ENCODE peak calls at places on chromosomes 5 and 9, in seven cellular contexts. L, S, Y, Q, X, B and G are unnamed samples. For H3K9me3 and H3K4me1, the result is how much of the 10 kb centered on the place peaks cover.

GRCh38 chr5:62603934-62604333 is 25.3 kb downstream of the LRRC70 start:
- DNase-seq in L (peak), S (no peak), Y (no peak), Q (no peak), X (no peak), B (no peak), G (no peak)

GRCh38 chr9:86721843-86722705 is 225.2 kb downstream of the GAS1 start:
- DNase-seq in L (peak), S (no peak), Y (no peak), Q (no peak), X (no peak), B (peak), G (no peak)

GRCh38 chr9:125649315-125649714 is 57.7 kb downstream of the MAPKAP1 start:
- DNase-seq in L (peak), S (no peak), Y (no peak), Q (no peak), X (no peak), B (no peak), G (no peak)

GRCh38 chr5:124677376-124677998 is 69.0 kb downstream of the ZNF608 start:
- DNase-seq in L (peak), S (no peak), Y (no peak), Q (no peak), X (no peak), B (no peak), G (no peak)

GRCh38 chr5:1958211-1959010 is 75.7 kb upstream of the IRX4 start:
- DNase-seq in L (no peak), S (no peak), Y (no peak), Q (no peak), X (no peak), B (no peak), G (no peak)

GRCh38 chr5:127608077-127608660 is 40.7 kb upstream of the CTXN3 start:
- DNase-seq in L (no peak), S (no peak), Y (no peak), Q (no peak), X (no peak), B (no peak), G (no peak)

GRCh38 chr5:520196-520849 is 3.9 kb downstream of the SLC9A3 start:
- DNase-seq in L (no peak), S (no peak), Y (no peak), Q (no peak), X (no peak), B (no peak), G (no peak)

GRCh38 chr5:172102251-172102870 is 85.7 kb downstream of the STK10 start:
- DNase-seq in L (no peak), S (no peak), Y (no peak), Q (no peak), X (no peak), B (no peak), G (no peak)

GRCh38 chr5:168291281-168291960 is at the start of gene WWC1:
- DNase-seq in L (peak), S (peak), Y (no peak), Q (no peak), X (no peak), B (no peak), G (peak)

GRCh38 chr5:113123563-113123962 is 147.0 kb downstream of the DCP2 start:
- DNase-seq in L (no peak), S (no peak), Y (no peak), Q (no peak), X (peak), B (no peak), G (no peak)

GRCh38 chr5:81425569-81425968 is 31.6 kb upstream of the ACOT12 start:
- DNase-seq in L (peak), S (peak), Y (no peak), Q (peak), X (peak), B (no peak), G (peak)

GRCh38 chr9:129125478-129125877 is 14.3 kb downstream of the PTPA start:
- DNase-seq in L (peak), S (no peak), Y (no peak), Q (no peak), X (no peak), B (no peak), G (no peak)

GRCh38 chr9:6441269-6441668 is 28.3 kb downstream of the UHRF2 start:
- DNase-seq in L (peak), S (no peak), Y (no peak), Q (no peak), X (no peak), B (no peak), G (no peak)

GRCh38 chr5:149636861-149637246 is 55.6 kb downstream of the ARHGEF37 start:
- DNase-seq in L (peak), S (peak), Y (peak), Q (peak), X (peak), B (peak), G (peak)

GRCh38 chr9:108235599-108235998 is 620.2 kb downstream of the ACTL7B start:
- DNase-seq in L (no peak), S (no peak), Y (no peak), Q (no peak), X (no peak), B (no peak), G (no peak)

GRCh38 chr9:136329211-136329627 is 1.9 kb downstream of the GPSM1 start:
- DNase-seq in L (no peak), S (no peak), Y (no peak), Q (no peak), X (no peak), B (peak), G (no peak)

GRCh38 chr5:159909126-159909525 is 7.2 kb upstream of the ADRA1B start:
- DNase-seq in L (no peak), S (no peak), Y (no peak), Q (no peak), X (no peak), B (no peak), G (no peak)

GRCh38 chr5:142888469-142889085 is 118.4 kb downstream of the ARHGAP26 start:
- DNase-seq in L (peak), S (peak), Y (peak), Q (peak), X (peak), B (no peak), G (peak)

GRCh38 chr9:90458485-90458884 is 184.1 kb downstream of the DIRAS2 start:
- DNase-seq in L (no peak), S (no peak), Y (no peak), Q (no peak), X (no peak), B (no peak), G (no peak)

GRCh38 chr5:65213921-65214525 is 267.7 kb downstream of the ADAMTS6 start:
- DNase-seq in L (peak), S (peak), Y (no peak), Q (no peak), X (peak), B (no peak), G (peak)

GRCh38 chr5:171419663-171420428 is 399 bp downstream of the FGF18 start:
- DNase-seq in L (peak), S (peak), Y (peak), Q (peak), X (no peak), B (peak), G (peak)

GRCh38 chr9:19975499-19975898 is 186.7 kb upstream of the SLC24A2 start:
- DNase-seq in L (no peak), S (no peak), Y (no peak), Q (no peak), X (no peak), B (no peak), G (no peak)

GRCh38 chr5:1526681-1527131 is 2.9 kb upstream of the LPCAT1 start:
- DNase-seq in L (no peak), S (no peak), Y (peak), Q (no peak), X (peak), B (peak), G (no peak)

GRCh38 chr5:142072488-142072887 is 36.1 kb upstream of the NDFIP1 start:
- DNase-seq in L (no peak), S (no peak), Y (no peak), Q (no peak), X (no peak), B (no peak), G (no peak)

GRCh38 chr5:111914957-111915356 is 158.0 kb upstream of the NREP start:
- DNase-seq in L (no peak), S (no peak), Y (no peak), Q (no peak), X (no peak), B (no peak), G (no peak)

GRCh38 chr9:76876098-76876497 is 29.8 kb downstream of the PRUNE2 start:
- DNase-seq in L (peak), S (no peak), Y (no peak), Q (no peak), X (no peak), B (no peak), G (no peak)

GRCh38 chr5:151020304-151021031 is at the start of gene GPX3:
- DNase-seq in L (peak), S (peak), Y (no peak), Q (peak), X (no peak), B (peak), G (peak)

DNA sequence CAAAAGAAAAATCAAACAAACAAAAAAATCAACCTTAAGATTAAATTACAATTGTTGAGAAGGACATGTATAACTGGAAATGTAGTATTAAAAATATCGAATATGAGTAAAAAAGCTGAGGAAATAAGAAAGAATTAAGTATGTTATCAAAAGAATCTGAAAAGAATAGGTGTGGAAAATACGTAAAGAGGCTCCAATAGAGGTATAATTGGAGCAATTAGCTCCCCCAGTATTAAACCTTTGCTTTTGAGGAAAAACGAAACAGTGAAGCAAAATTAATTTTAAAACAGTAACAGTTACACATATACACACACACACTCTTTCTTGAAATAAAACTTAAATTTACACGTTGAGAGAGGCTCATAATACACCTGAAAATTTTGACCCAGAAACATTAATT is 578.7 kb upstream of the ADAMTS16 start:
- DNase-seq in L (no peak), S (no peak), Y (no peak), Q (no peak), X (no peak), B (no peak), G (no peak)
- H3K9me3 ChIP-seq in L (under half), S (under half), Y (under half), Q (under half), X (under half), B (under half), G (under half)

GRCh38 chr5:88829773-88830172 is 53.2 kb downstream of the MEF2C start:
- DNase-seq in L (no peak), S (no peak), Y (no peak), Q (no peak), X (peak), B (no peak), G (no peak)
- H3K4me3 ChIP-seq in L (no peak), S (no peak), Y (no peak), Q (no peak), X (peak), B (no peak), G (no peak)

GRCh38 chr9:37284631-37285030 is 137.9 kb upstream of the GRHPR start:
- DNase-seq in L (peak), S (no peak), Y (no peak), Q (no peak), X (peak), B (no peak), G (no peak)

GRCh38 chr9:37290366-37290765 is 132.1 kb upstream of the GRHPR start:
- DNase-seq in L (no peak), S (no peak), Y (no peak), Q (no peak), X (peak), B (no peak), G (no peak)

GRCh38 chr9:37286530-37287175 is 135.8 kb upstream of the GRHPR start:
- DNase-seq in L (no peak), S (no peak), Y (no peak), Q (no peak), X (peak), B (no peak), G (no peak)

GRCh38 chr9:37289631-37290030 is 132.9 kb upstream of the GRHPR start:
- DNase-seq in L (no peak), S (no peak), Y (no peak), Q (no peak), X (no peak), B (no peak), G (no peak)

GRCh38 chr9:37287317-37287716 is 135.2 kb upstream of the GRHPR start:
- DNase-seq in L (no peak), S (no peak), Y (no peak), Q (no peak), X (no peak), B (no peak), G (no peak)
- H3K4me1 ChIP-seq in L (under half), S (under half), Y (under half), Q (under half), X (half or more), B (under half), G (under half)

GRCh38 chr5:179137643-179138567 is 77.7 kb downstream of the ZNF354C start:
- DNase-seq in L (no peak), S (no peak), Y (no peak), Q (no peak), X (no peak), B (no peak), G (no peak)
- H3K9me3 ChIP-seq in L (under half), S (under half), Y (under half), Q (under half), X (under half), B (under half), G (under half)

GRCh38 chr5:132370241-132370820 is 821 bp downstream of the SLC22A5 start:
- DNase-seq in L (no peak), S (no peak), Y (no peak), Q (no peak), X (no peak), B (peak), G (no peak)

GRCh38 chr5:132369471-132370240 is at the start of gene SLC22A5:
- DNase-seq in L (peak), S (peak), Y (no peak), Q (peak), X (peak), B (peak), G (peak)

GRCh38 chr5:132372122-132372521 is 2.6 kb downstream of the SLC22A5 start:
- DNase-seq in L (no peak), S (no peak), Y (no peak), Q (no peak), X (no peak), B (no peak), G (no peak)

GRCh38 chr5:132372542-132372941 is 3.0 kb downstream of the SLC22A5 start:
- DNase-seq in L (no peak), S (no peak), Y (no peak), Q (no peak), X (no peak), B (no peak), G (no peak)

GRCh38 chr5:132371603-132371994 is 2.1 kb downstream of the SLC22A5 start:
- DNase-seq in L (no peak), S (no peak), Y (no peak), Q (no peak), X (no peak), B (no peak), G (no peak)
- H3K4me3 ChIP-seq in L (no peak), S (no peak), Y (no peak), Q (no peak), X (no peak), B (no peak), G (peak)

GRCh38 chr5:140295414-140295813 is 7.5 kb downstream of the PFDN1 start:
- DNase-seq in L (peak), S (no peak), Y (no peak), Q (no peak), X (peak), B (peak), G (peak)

GRCh38 chr5:140296289-140296688 is 6.6 kb downstream of the PFDN1 start:
- DNase-seq in L (no peak), S (no peak), Y (no peak), Q (no peak), X (no peak), B (no peak), G (no peak)

GRCh38 chr5:140297283-140297682 is 5.6 kb downstream of the PFDN1 start:
- DNase-seq in L (no peak), S (no peak), Y (no peak), Q (no peak), X (no peak), B (no peak), G (no peak)

GRCh38 chr5:140299056-140299455 is 3.8 kb downstream of the PFDN1 start:
- DNase-seq in L (no peak), S (no peak), Y (no peak), Q (no peak), X (no peak), B (no peak), G (no peak)

DNA sequence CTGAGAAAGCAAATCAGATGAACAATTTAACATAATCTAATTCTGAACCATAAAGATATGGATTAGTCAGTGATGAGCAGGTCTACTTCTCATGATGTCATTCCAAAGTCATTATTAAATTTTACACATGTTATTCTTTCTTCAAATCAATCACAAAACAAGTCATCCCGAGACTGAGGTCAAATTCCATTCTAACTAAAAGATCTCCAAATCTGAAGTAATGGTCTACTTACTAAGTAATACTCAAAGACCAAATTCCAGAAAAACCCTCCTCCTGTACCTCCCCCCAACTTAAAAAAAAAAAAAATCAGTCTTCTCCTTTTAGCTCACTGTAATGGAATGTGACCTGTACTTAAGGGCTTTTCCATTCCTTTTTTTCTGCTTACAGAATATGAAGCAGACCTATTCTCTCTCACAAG is 4.7 kb downstream of the PFDN1 start:
- DNase-seq in L (peak), S (no peak), Y (no peak), Q (no peak), X (no peak), B (no peak), G (no peak)
- H3K4me1 ChIP-seq in L (under half), S (under half), Y (under half), Q (under half), X (under half), B (under half), G (half or more)

GRCh38 chr5:84650448-84650847 is 265.8 kb upstream of the EDIL3 start:
- DNase-seq in L (no peak), S (no peak), Y (no peak), Q (no peak), X (no peak), B (no peak), G (no peak)
- H3K9me3 ChIP-seq in L (under half), S (under half), Y (under half), Q (under half), X (under half), B (under half), G (under half)

GRCh38 chr5:177495243-177496060 is 2.0 kb downstream of the PDLIM7 start:
- DNase-seq in L (peak), S (no peak), Y (no peak), Q (peak), X (peak), B (peak), G (peak)
- H3K4me3 ChIP-seq in L (peak), S (no peak), Y (no peak), Q (peak), X (peak), B (peak), G (peak)